ENCODE peak calls at places on chromosome 20, in seven cellular contexts. M is IMR-90, Q is ovary, L is foreskin fibroblast, J is pancreas, Y is sigmoid colon, R is astrocyte of the spinal cord. T is an unnamed sample.

GRCh38 chr20:41671143-41671542 is 53.0 kb upstream of the CHD6 start:
- DNase-seq in M (no peak), Q (no peak), Y (no peak), R (no peak), L (no peak), J (no peak), T (no peak)

GRCh38 chr20:52048365-52048764 is 143.2 kb downstream of the ZFP64 start:
- DNase-seq in L (no peak), Y (no peak), J (no peak), Q (no peak), R (no peak), M (no peak), T (no peak)

GRCh38 chr20:3158968-3159431 is 665 bp downstream of the FASTKD5 start:
- DNase-seq in Y (no peak), Q (no peak), R (no peak), L (peak), M (peak), J (no peak), T (no peak)

GRCh38 chr20:14687317-14687716 is 349.9 kb upstream of the FLRT3 start:
- DNase-seq in Y (no peak), R (no peak), Q (no peak), L (peak), M (no peak), J (no peak), T (no peak)

GRCh38 chr20:58926802-58927489 is 54.1 kb upstream of the NELFCD start:
- DNase-seq in Q (no peak), Y (no peak), J (no peak), M (no peak), R (no peak), L (no peak), T (no peak)

GRCh38 chr20:34123309-34123708 is 11.3 kb upstream of the EIF2S2 start:
- DNase-seq in Q (no peak), Y (no peak), R (no peak), M (no peak), J (no peak), L (peak), T (no peak)

GRCh38 chr20:61922411-61922810 is 143.3 kb downstream of the TAF4 start:
- DNase-seq in J (peak), M (no peak), L (no peak), R (no peak), Y (no peak), Q (no peak), T (no peak)

GRCh38 chr20:45545754-45546453 is 1.3 kb downstream of the EPPIN start:
- DNase-seq in R (peak), Y (no peak), L (peak), J (no peak), M (peak), Q (no peak), T (no peak)

GRCh38 chr20:49187330-49188100 is 619 bp downstream of the STAU1 start:
- DNase-seq in Y (peak), M (no peak), R (no peak), Q (peak), L (peak), J (peak), T (no peak)

GRCh38 chr20:13571662-13572061 is 67.1 kb downstream of the TASP1 start:
- DNase-seq in M (no peak), Q (no peak), R (no peak), J (no peak), L (no peak), Y (no peak), T (no peak)

GRCh38 chr20:36950432-36951197 is 893 bp downstream of the SAMHD1 start:
- DNase-seq in Q (peak), M (peak), L (peak), J (no peak), Y (peak), R (no peak), T (no peak)

GRCh38 chr20:20710847-20711315 is 1.6 kb downstream of the RALGAPA2 start:
- DNase-seq in Y (no peak), J (no peak), M (no peak), R (no peak), Q (no peak), L (no peak), T (no peak)

GRCh38 chr20:13771853-13772453 is 12.8 kb downstream of the ESF1 start:
- DNase-seq in R (peak), M (peak), L (no peak), J (no peak), Y (no peak), Q (no peak), T (no peak)

GRCh38 chr20:57869291-57869950 is 159.6 kb upstream of the PMEPA1 start:
- DNase-seq in Q (no peak), M (no peak), J (no peak), L (no peak), R (no peak), Y (peak), T (no peak)

GRCh38 chr20:42779216-42779615 is 410.5 kb downstream of the PTPRT start:
- DNase-seq in R (no peak), J (no peak), M (no peak), Y (no peak), Q (no peak), L (no peak), T (no peak)

GRCh38 chr20:13430346-13431002 is 208.3 kb downstream of the TASP1 start:
- DNase-seq in J (no peak), Q (no peak), Y (no peak), M (peak), R (peak), L (no peak), T (no peak)

GRCh38 chr20:50747275-50747674 is 15.9 kb downstream of the PARD6B start:
- DNase-seq in R (no peak), Y (no peak), L (no peak), J (no peak), Q (no peak), M (no peak), T (no peak)
- TF ChIP-seq CTCF in R (no peak), Y (no peak), L (no peak), J (no peak), Q (no peak), M (no peak), T (no peak)

GRCh38 chr20:56517211-56517610 is 7.3 kb upstream of the FAM209A start:
- DNase-seq in Y (no peak), J (no peak), Q (no peak), L (no peak), M (no peak), R (no peak), T (no peak)

GRCh38 chr20:56517641-56518040 is 6.9 kb upstream of the FAM209A start:
- DNase-seq in R (no peak), Q (no peak), L (no peak), J (no peak), M (no peak), Y (no peak), T (no peak)

GRCh38 chr20:56516631-56517030 is 7.9 kb upstream of the FAM209A start:
- DNase-seq in M (no peak), J (no peak), Y (no peak), Q (no peak), L (no peak), R (no peak), T (no peak)

GRCh38 chr20:56513807-56514150 is 10.8 kb upstream of the FAM209A start:
- DNase-seq in Y (no peak), R (no peak), M (no peak), J (no peak), Q (no peak), L (no peak), T (no peak)

DNA sequence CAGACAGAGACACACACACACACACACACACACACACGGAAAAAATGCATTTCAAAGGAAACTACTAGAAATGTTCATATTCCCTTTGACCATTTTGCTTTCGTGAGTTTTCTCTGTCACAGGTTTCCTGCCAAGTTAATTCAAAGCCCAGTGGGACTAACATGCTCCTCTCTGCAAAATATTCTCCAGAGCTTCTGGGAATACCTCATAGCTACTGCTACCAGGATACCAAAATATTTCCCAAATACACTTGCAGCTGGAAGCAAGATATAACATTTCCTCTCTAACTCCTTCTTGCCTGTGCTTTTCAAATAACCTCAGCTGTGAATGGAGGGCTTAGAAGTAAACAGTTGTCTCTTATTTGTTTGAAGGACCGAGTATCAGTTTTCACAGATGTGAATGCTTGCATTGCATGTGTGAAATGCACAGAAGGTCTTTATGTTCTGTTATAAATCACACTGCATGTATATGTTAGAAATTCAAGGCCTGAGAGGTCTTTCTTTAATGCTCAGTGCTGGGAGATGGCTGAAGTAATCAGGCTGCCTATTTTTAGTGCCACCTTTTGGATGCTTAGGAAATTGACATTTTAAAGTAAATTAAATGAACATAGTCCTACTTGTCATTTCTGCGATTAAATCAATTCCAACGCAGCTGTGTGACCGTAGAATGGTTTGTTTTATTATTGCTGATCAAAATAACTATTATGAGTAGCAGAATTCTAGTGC is 8.7 kb upstream of the FAM209A start:
- DNase-seq in M (peak), L (peak), J (no peak), R (peak), Q (no peak), Y (no peak), T (no peak)
- TF ChIP-seq CTCF in M (peak), L (peak), J (no peak), R (peak), Q (no peak), Y (no peak), T (no peak)

DNA sequence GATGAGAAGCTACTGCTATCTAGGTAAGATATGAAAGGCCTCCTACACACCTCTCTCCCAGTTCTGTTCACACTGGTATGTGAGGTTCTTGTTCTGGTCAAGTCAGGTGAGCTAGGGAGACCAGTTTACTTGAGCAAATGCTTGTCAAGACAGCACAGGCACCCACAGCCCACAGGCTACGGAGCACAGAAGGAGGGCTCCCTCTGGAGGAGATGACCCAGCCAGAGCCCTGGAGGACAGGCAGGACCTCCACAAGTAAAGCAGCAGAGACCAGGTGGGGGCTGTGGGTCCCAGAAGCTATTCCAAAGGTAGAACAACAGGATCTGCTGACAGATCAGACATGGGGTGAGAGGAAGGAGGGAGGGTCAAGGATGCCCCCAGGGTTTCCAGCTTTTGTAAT is 13.2 kb downstream of the MMP24OS start:
- DNase-seq in J (no peak), R (no peak), M (peak), L (peak), Y (no peak), Q (no peak), T (no peak)
- TF ChIP-seq CTCF in J (no peak), R (peak), M (peak), L (no peak), Y (no peak), Q (no peak), T (no peak)

DNA sequence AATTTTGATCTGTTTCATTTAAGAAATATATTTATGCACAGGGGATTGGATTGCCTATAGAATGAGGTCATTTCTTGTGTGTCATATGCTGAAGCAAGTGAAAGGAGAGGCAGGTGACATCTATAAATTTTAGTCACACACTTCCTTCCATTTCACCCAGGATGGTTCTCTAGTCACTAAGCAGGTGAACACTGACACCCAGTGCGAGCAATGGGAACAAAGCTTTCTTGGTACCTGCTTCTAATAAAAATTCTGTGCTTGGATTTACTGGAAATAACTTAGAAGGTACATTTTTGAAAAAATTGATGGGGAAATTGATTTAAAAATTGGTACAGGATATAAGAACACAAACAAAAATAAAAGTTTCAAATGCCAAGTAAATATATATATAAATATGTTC is 66.9 kb upstream of the MC3R start:
- DNase-seq in Y (no peak), R (no peak), L (no peak), J (no peak), Q (no peak), M (no peak), T (no peak)
- TF ChIP-seq CTCF in Y (no peak), R (no peak), L (no peak), J (no peak), Q (no peak), M (no peak), T (no peak)

GRCh38 chr20:63955846-63956663 is at the start of gene UCKL1:
- DNase-seq in Q (peak), L (peak), Y (peak), J (peak), R (peak), M (peak), T (peak)
- TF ChIP-seq CTCF in Q (no peak), L (no peak), Y (peak), J (no peak), R (no peak), M (no peak), T (no peak)

DNA sequence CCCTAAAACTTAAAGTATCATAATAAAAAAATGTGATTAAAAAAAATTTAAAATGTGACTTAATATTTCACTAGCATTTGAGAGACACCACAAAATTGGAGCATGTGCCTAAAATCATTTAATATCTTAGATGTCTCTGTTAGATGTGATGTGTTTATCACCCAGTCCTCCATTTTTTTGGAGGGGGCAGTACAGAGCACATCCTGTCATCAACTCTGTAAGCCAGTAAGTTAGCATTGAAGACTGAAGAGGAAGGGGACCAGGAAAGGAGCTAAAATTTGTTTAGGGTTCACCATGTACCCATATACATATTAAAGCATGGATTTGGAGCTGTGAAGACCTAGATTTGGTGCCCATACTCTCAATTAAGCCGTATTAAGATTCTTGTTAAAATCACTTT is 30.7 kb upstream of the ADIG start:
- DNase-seq in Y (no peak), M (no peak), L (no peak), Q (no peak), J (no peak), R (no peak), T (no peak)
- TF ChIP-seq CTCF in Y (no peak), M (no peak), L (no peak), Q (no peak), J (no peak), R (no peak), T (peak)

T was measured in mesothelial cell of epicardium.